ENCODE peak calls at places on chromosomes 6 and 20, in eight cellular contexts. K is Panc1; E is right atrium auricular region; J is CD4-positive, alpha-beta T cell; S is H9; A is body of pancreas; Y is neuronal stem cell; P is naive thymus-derived CD4-positive, alpha-beta T cell. F is an unnamed sample.
A peak's percentile ranks its signal among the peaks of the same experiment; 100 is the strongest.

GRCh38 chr6:161696828-161697227 is 423.0 kb upstream of the AGPAT4 start:
- DNase-seq in K (no peak), A (no peak), S (no peak), J (no peak), Y (no peak), E (no peak), P (no peak), F (no peak)

GRCh38 chr20:41138527-41139226 is 1.3 kb downstream of the PLCG1 start:
- DNase-seq in J (no peak), Y (peak; percentile 18), A (no peak), S (no peak), E (no peak), K (no peak), P (no peak), F (peak; percentile 15)

GRCh38 chr6:21593927-21594421 is 423 bp downstream of the SOX4 start:
- DNase-seq in E (no peak), Y (no peak), S (no peak), P (peak; percentile 7), J (no peak), K (no peak), A (peak; percentile 40), F (peak; percentile 47)

GRCh38 chr20:50636601-50637539 is 54.5 kb downstream of the RIPOR3 start:
- DNase-seq in P (no peak), K (no peak), J (no peak), E (no peak), Y (no peak), S (no peak), A (no peak), F (no peak)

GRCh38 chr6:142893088-142893487 is 51.9 kb downstream of the HIVEP2 start:
- DNase-seq in P (no peak), S (no peak), E (no peak), A (no peak), J (no peak), K (no peak), Y (no peak), F (no peak)

GRCh38 chr6:134293659-134294161 is 24.2 kb downstream of the SGK1 start:
- DNase-seq in A (no peak), J (no peak), Y (no peak), K (no peak), S (no peak), E (no peak), P (no peak), F (no peak)

GRCh38 chr20:14919473-14920157 is 582.2 kb upstream of the FLRT3 start:
- DNase-seq in A (peak; percentile 54), S (peak; percentile 89), Y (no peak), P (no peak), E (no peak), J (no peak), K (no peak), F (no peak)

GRCh38 chr6:169213814-169214520 is 39.7 kb downstream of the THBS2 start:
- DNase-seq in Y (no peak), A (no peak), J (no peak), P (no peak), E (no peak), S (no peak), K (no peak), F (no peak)

GRCh38 chr20:36525620-36526365 is 15.5 kb upstream of the MYL9 start:
- DNase-seq in A (no peak), K (no peak), S (no peak), E (no peak), Y (no peak), P (no peak), J (no peak), F (no peak)

GRCh38 chr6:16276991-16277981 is 38.9 kb downstream of the GMPR start:
- DNase-seq in E (peak; percentile 79), P (no peak), S (peak; percentile 87), A (peak; percentile 17), J (no peak), Y (peak; percentile 51), K (peak; percentile 51), F (peak; percentile 87)

GRCh38 chr6:111061493-111061892 is 25.8 kb upstream of the SLC16A10 start:
- DNase-seq in J (no peak), S (no peak), Y (no peak), P (no peak), E (no peak), A (no peak), K (no peak), F (no peak)

GRCh38 chr20:11890331-11891080 is 27.2 kb upstream of the BTBD3 start:
- DNase-seq in S (peak; percentile 97), K (peak; percentile 61), E (peak; percentile 82), Y (peak; percentile 91), A (peak; percentile 94), P (peak; percentile 29), J (no peak), F (peak; percentile 96)

GRCh38 chr6:34964564-34964963 is 75.5 kb downstream of the ANKS1A start:
- DNase-seq in K (no peak), Y (no peak), S (no peak), P (no peak), J (no peak), E (no peak), A (no peak), F (no peak)

GRCh38 chr20:56558968-56559367 is 25.9 kb downstream of the FAM209B start:
- DNase-seq in E (no peak), Y (no peak), J (no peak), A (no peak), P (no peak), K (no peak), S (no peak), F (no peak)

GRCh38 chr6:137813308-137813707 is 53.8 kb upstream of the TNFAIP3 start:
- DNase-seq in J (no peak), K (no peak), A (no peak), E (no peak), P (no peak), Y (no peak), S (no peak), F (no peak)

GRCh38 chr6:137780447-137781034 is 86.5 kb upstream of the TNFAIP3 start:
- DNase-seq in S (no peak), K (no peak), P (no peak), E (no peak), A (no peak), J (no peak), Y (no peak), F (no peak)

GRCh38 chr20:46897471-46897870 is 2.8 kb downstream of the EYA2 start:
- DNase-seq in E (no peak), J (no peak), P (no peak), K (no peak), Y (no peak), S (no peak), A (no peak), F (no peak)
- H3K27me3 ChIP-seq in E (no peaks in the 10 kb centered on the region), J (peaks cover 54% of the 10 kb centered on the region), P (no peaks in the 10 kb centered on the region), K (peaks cover 27% of the 10 kb centered on the region), Y (no peaks in the 10 kb centered on the region), S (peaks cover 16% of the 10 kb centered on the region), A (no peaks in the 10 kb centered on the region), F (peaks cover 53% of the 10 kb centered on the region)

GRCh38 chr6:1396952-1397868 is 7.8 kb downstream of the FOXF2 start:
- DNase-seq in K (peak; percentile 61), J (peak; percentile 57), E (peak; percentile 73), A (peak; percentile 62), P (peak; percentile 67), Y (peak; percentile 72), S (peak; percentile 72), F (peak; percentile 85)
- H3K27me3 ChIP-seq in K (no peaks in the 10 kb centered on the region), J (peaks cover 84% of the 10 kb centered on the region), E (peaks cover 38% of the 10 kb centered on the region), A (no peaks in the 10 kb centered on the region), P (no peaks in the 10 kb centered on the region), Y (peaks cover 29% of the 10 kb centered on the region), S (peaks cover 60% of the 10 kb centered on the region), F (no peaks in the 10 kb centered on the region)

DNA sequence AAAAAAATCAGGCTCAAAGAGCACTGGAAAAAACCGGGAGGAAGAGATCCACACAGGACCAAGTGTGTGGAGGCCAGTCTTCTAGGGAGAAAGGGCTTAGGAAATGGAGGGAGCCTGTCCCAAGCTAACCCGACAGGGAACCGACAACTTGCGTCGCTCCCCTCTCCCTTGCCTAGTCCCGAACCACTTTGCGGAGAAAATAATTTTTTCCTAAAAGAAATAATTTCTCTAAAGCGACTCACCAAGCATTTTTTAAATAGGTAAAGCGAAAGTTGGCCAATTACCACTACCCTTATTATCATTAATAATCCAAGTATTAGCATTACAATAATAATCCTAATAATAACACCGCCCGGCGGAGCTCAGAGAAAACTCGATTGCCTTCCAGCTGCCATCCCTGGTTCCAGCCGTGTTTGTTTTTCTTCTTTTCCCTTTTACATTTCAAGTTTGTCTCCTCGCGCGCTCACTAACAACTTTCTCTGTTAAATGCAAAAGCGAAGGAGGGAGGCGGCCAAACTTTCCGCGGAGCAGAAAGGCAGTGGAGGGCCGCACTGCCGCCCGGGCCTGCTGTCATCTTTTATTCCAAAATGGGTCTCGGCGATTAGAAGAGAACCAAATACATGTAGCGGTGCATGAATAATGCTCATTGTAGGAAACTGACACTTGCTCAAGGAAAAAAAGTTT is 4.9 kb downstream of the NR2E1 start:
- DNase-seq in S (no peak), E (no peak), A (no peak), P (no peak), J (no peak), K (no peak), Y (no peak), F (no peak)
- H3K27me3 ChIP-seq in S (peaks cover 96% of the 10 kb centered on the region), E (peaks cover 86% of the 10 kb centered on the region), A (no peaks in the 10 kb centered on the region), P (peaks cover 14% of the 10 kb centered on the region), J (peaks cover 98% of the 10 kb centered on the region), K (peaks cover 3% of the 10 kb centered on the region), Y (peaks cover 48% of the 10 kb centered on the region), F (no peaks in the 10 kb centered on the region)

GRCh38 chr20:59596690-59597089 is 7.7 kb upstream of the PHACTR3 start:
- DNase-seq in Y (no peak), A (no peak), E (no peak), P (no peak), K (no peak), S (no peak), J (no peak), F (no peak)
- H3K27me3 ChIP-seq in Y (no peaks in the 10 kb centered on the region), A (no peaks in the 10 kb centered on the region), E (no peaks in the 10 kb centered on the region), P (no peaks in the 10 kb centered on the region), K (peaks cover 24% of the 10 kb centered on the region), S (peaks cover 4% of the 10 kb centered on the region), J (peaks cover 17% of the 10 kb centered on the region), F (peaks cover 8% of the 10 kb centered on the region)

DNA sequence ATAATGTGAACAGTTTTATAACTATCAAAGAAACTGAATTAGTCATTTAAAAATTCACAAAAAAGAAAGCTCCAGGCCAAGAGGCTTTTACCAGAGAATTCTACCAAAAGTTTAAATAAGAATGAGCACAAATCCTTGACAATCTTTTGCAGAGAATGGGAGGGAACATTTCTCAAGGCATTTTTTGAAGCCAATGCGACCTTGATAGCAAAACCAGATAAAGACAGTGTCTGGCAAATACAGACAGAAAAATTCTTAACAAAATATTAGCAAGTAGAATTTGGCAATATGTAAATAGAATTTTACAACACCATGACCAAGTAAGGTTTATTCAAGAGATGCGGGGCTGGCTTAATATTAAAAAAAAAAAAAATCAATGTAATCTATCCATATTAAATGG is 41.7 kb downstream of the RNF24 start:
- DNase-seq in J (no peak), K (no peak), S (no peak), P (no peak), E (no peak), A (no peak), Y (no peak), F (no peak)
- H3K27me3 ChIP-seq in J (no peaks in the 10 kb centered on the region), K (no peaks in the 10 kb centered on the region), S (no peaks in the 10 kb centered on the region), P (no peaks in the 10 kb centered on the region), E (no peaks in the 10 kb centered on the region), A (no peaks in the 10 kb centered on the region), Y (no peaks in the 10 kb centered on the region), F (no peaks in the 10 kb centered on the region)